ENCODE peak calls at places on chromosomes 2 and 18, in ten cellular contexts. I is NB4; J is CD8-positive, alpha-beta T cell; X is left lung; A is tibial artery; O is prostate gland; V is ascending aorta; K is bronchial epithelial cell; R is K562; T is cardiac fibroblast. H is an unnamed sample.

GRCh38 chr2:206452750-206453149 is 9.4 kb downstream of the ADAM23 start:
- DNase-seq in I (no peak), J (no peak), X (no peak), A (no peak), O (no peak), V (no peak), K (peak; percentile 35), R (no peak), T (peak; percentile 33), H (no peak)

GRCh38 chr2:95023222-95023597 is 2.3 kb upstream of the MAL start:
- DNase-seq in I (peak; percentile 12), J (peak; percentile 39), X (no peak), A (no peak), O (no peak), V (no peak), K (no peak), R (no peak), T (no peak), H (no peak)

GRCh38 chr18:21598726-21599584 is 1.5 kb downstream of the ESCO1 start:
- DNase-seq in I (peak; percentile 79), J (no peak), X (no peak), A (no peak), O (no peak), V (no peak), K (no peak), R (no peak), T (peak; percentile 5), H (no peak)

GRCh38 chr18:51417643-51418483 is 220.4 kb upstream of the MEX3C start:
- DNase-seq in I (no peak), J (no peak), X (no peak), A (no peak), O (no peak), V (no peak), K (no peak), R (no peak), T (no peak), H (no peak)

GRCh38 chr2:120858764-120859525 is 123.3 kb downstream of the GLI2 start:
- DNase-seq in I (no peak), J (no peak), X (no peak), A (peak; percentile 63), O (no peak), V (no peak), K (no peak), R (no peak), T (no peak), H (no peak)

GRCh38 chr2:97849881-97850540 is 136.6 kb downstream of the ZAP70 start:
- DNase-seq in I (no peak), J (no peak), X (no peak), A (no peak), O (no peak), V (no peak), K (peak; percentile 80), R (no peak), T (peak; percentile 31), H (peak; percentile 65)

GRCh38 chr18:79942211-79942610 is 9.2 kb downstream of the SLC66A2 start:
- DNase-seq in I (no peak), J (no peak), X (peak; percentile 19), A (peak; percentile 19), O (no peak), V (no peak), K (no peak), R (no peak), T (no peak), H (no peak)

GRCh38 chr2:81060971-81061370 is 756.4 kb upstream of the LRRTM1 start:
- DNase-seq in I (no peak), J (no peak), X (no peak), A (no peak), O (no peak), V (no peak), K (no peak), R (no peak), T (no peak), H (no peak)

GRCh38 chr18:5879479-5879882 is 15.8 kb downstream of the TMEM200C start:
- DNase-seq in I (peak; percentile 18), J (no peak), X (no peak), A (no peak), O (no peak), V (no peak), K (peak; percentile 32), R (peak; percentile 27), T (peak; percentile 64), H (peak; percentile 23)

GRCh38 chr2:156574112-156574511 is 137.9 kb downstream of the GPD2 start:
- DNase-seq in I (no peak), J (no peak), X (no peak), A (no peak), O (no peak), V (no peak), K (no peak), R (no peak), T (no peak), H (no peak)

DNA sequence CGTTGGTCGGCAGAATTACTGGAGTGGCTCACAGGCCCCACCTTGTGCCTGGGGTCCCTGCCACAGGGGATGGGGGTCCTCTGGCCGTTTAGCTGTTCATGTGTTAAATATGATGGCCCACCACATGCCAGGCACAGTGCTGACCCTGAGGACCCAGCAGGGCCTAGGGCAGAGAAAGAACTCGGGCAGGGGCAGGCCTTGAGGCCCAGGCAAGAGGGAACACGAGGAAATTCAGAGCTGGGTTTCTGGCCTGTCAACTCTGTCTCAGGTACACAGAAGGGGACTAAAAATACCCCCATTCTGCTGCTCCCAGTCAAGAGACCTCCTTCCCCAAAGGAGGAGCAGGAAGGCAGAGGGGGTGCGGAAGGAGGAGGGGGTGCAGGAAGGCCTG is 66.2 kb downstream of the DNMT3A start:
- DNase-seq in I (no peak), J (no peak), X (no peak), A (no peak), O (no peak), V (no peak), K (no peak), R (no peak), T (no peak), H (no peak)
- H3K4me3 ChIP-seq in I (no peak overlapping the region), J (peak overlapping the region; percentile 27), X (no peak overlapping the region), A (no peak overlapping the region), O (no peak overlapping the region), V (no peak overlapping the region), K (no peak overlapping the region), R (no peak overlapping the region), T (no peak overlapping the region), H (no peak overlapping the region)

DNA sequence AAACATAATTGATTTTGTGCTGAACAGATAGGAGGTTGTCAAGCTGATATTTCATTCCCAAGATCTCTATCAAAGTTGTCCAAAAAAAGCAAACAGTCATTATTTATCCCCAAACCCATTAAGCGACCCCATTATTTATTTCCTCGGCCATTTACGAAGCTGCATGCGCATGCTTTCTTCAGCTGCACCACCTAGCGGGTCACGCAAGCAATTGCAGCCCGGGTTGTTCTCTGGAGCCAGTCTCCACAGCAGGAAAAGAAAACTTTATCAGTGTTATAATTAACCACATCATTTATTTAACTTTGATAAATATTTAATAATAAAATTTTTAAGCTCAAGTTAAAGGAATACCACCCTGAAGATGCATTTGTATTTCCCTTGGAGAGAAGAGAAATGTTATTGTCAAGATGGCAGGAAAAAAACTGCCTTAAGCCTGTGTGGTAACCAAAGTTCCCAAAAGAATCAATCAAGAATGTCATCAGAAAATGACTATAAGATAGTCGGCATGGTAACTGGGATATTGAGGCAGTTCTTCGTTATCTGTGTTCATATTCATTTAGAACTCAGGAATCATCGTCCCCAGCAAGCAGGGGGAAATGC is 304.7 kb downstream of the FBXO15 start:
- DNase-seq in I (peak; percentile 44), J (peak; percentile 7), X (no peak), A (no peak), O (peak; percentile 35), V (no peak), K (peak; percentile 37), R (peak; percentile 58), T (peak; percentile 69), H (peak; percentile 29)
- TF ChIP-seq CTCF in I (peak; percentile 92), J (peak; percentile 94), X (peak; percentile 99), A (peak; percentile 45), O (peak; percentile 70), V (peak; percentile 73), K (peak; percentile 80), R (peak; percentile 69), T (peak; percentile 98), H (peak; percentile 99)

GRCh38 chr2:202035941-202036372 is 2.3 kb downstream of the FZD7 start:
- DNase-seq in I (no peak), J (no peak), X (no peak), A (no peak), O (peak; percentile 9), V (no peak), K (no peak), R (no peak), T (no peak), H (peak; percentile 37)

GRCh38 chr2:202038471-202039277 is 5.0 kb downstream of the FZD7 start:
- DNase-seq in I (no peak), J (no peak), X (peak; percentile 66), A (no peak), O (peak; percentile 12), V (no peak), K (peak; percentile 34), R (peak; percentile 28), T (peak; percentile 10), H (peak; percentile 65)

GRCh38 chr2:202036601-202037037 is 3.0 kb downstream of the FZD7 start:
- DNase-seq in I (no peak), J (no peak), X (no peak), A (no peak), O (no peak), V (no peak), K (no peak), R (no peak), T (no peak), H (peak; percentile 54)

GRCh38 chr2:202035089-202035940 is 1.7 kb downstream of the FZD7 start:
- DNase-seq in I (no peak), J (no peak), X (peak; percentile 59), A (peak; percentile 85), O (peak; percentile 54), V (no peak), K (no peak), R (no peak), T (peak; percentile 22), H (peak; percentile 71)

DNA sequence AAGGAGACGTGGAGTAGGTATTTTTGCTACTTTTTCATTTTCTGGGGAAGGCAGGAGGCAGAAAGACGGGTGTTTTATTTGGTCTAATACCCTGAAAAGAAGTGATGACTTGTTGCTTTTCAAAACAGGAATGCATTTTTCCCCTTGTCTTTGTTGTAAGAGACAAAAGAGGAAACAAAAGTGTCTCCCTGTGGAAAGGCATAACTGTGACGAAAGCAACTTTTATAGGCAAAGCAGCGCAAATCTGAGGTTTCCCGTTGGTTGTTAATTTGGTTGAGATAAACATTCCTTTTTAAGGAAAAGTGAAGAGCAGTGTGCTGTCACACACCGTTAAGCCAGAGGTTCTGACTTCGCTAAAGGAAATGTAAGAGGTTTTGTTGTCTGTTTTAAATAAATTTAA is 3.4 kb downstream of the FZD7 start:
- DNase-seq in I (no peak), J (no peak), X (no peak), A (no peak), O (no peak), V (no peak), K (no peak), R (no peak), T (no peak), H (peak; percentile 39)
- H3K4me3 ChIP-seq in I (no peak overlapping the region), J (no peak overlapping the region), X (peak overlapping the region; percentile 61), A (peak overlapping the region; percentile 81), O (peak overlapping the region; percentile 63), V (peak overlapping the region; percentile 81), K (no peak overlapping the region), R (no peak overlapping the region), T (no peak overlapping the region), H (peak overlapping the region; percentile 77)

DNA sequence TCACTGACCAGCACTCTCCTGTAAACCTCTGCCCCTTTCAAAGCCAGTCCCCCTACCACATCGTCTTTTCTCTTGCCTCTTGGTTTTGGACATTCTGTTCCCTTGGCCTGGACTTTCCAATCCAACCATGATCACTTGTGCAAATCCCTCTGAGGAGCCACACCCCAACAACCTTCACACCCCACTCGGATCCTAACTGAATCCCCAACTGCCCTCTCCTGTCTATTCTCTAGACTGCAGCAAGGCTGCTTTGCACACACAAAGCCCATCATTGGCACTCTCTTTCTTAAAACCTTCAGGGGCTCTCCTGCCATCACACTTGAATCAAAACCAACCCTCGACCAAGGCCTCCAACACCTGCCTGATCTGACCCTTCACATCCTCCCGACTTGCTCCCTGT is 352.1 kb upstream of the PKDCC start:
- DNase-seq in I (no peak), J (no peak), X (no peak), A (no peak), O (no peak), V (no peak), K (no peak), R (no peak), T (no peak), H (no peak)
- TF ChIP-seq CTCF in I (no peak), J (no peak), X (no peak), A (no peak), O (no peak), V (no peak), K (no peak), R (no peak), T (no peak), H (no peak)